ENCODE peak calls at places on chromosomes 13 and 19, in four cellular contexts. One of them, this sample, is unnamed.

GRCh38 chr13:74047925-74048324 is 86.3 kb downstream of the KLF12 start:
- DNase-seq in spleen: no peak
- DNase-seq in prostate gland: no peak
- DNase-seq in K562: no peak
- DNase-seq in this sample: no peak

GRCh38 chr13:110916671-110917142 is 1.8 kb upstream of the ANKRD10 start:
- DNase-seq in prostate gland: no peak
- DNase-seq in K562: no peak
- DNase-seq in spleen: no peak
- DNase-seq in this sample: no peak

GRCh38 chr13:51223284-51224270 is 1.4 kb downstream of the FAM124A start:
- DNase-seq in prostate gland: no peak
- DNase-seq in K562: no peak
- DNase-seq in spleen: no peak
- DNase-seq in this sample: no peak

GRCh38 chr13:32731576-32731975 is 145.3 kb downstream of the PDS5B start:
- DNase-seq in K562: no peak
- DNase-seq in spleen: no peak
- DNase-seq in prostate gland: peak
- DNase-seq in this sample: no peak

GRCh38 chr13:94617389-94618000 is 15.8 kb downstream of the GPR180 start:
- DNase-seq in spleen: no peak
- DNase-seq in K562: peak
- DNase-seq in prostate gland: no peak
- DNase-seq in this sample: no peak

GRCh38 chr19:42284641-42285341 is 15.7 kb downstream of the CIC start:
- DNase-seq in K562: peak
- DNase-seq in prostate gland: no peak
- DNase-seq in spleen: peak
- DNase-seq in this sample: no peak

GRCh38 chr13:60402022-60402421 is 5.0 kb downstream of the TDRD3 start:
- DNase-seq in K562: no peak
- DNase-seq in prostate gland: no peak
- DNase-seq in spleen: no peak
- DNase-seq in this sample: no peak

GRCh38 chr13:51997641-51998330 is 13.5 kb downstream of the ATP7B start:
- DNase-seq in prostate gland: no peak
- DNase-seq in K562: peak
- DNase-seq in spleen: no peak
- DNase-seq in this sample: no peak

GRCh38 chr19:8695911-8696310 is 2.7 kb downstream of the ACTL9 start:
- DNase-seq in prostate gland: no peak
- DNase-seq in spleen: no peak
- DNase-seq in K562: no peak
- DNase-seq in this sample: no peak

GRCh38 chr13:46648166-46648607 is 95.2 kb downstream of the LRCH1 start:
- DNase-seq in prostate gland: no peak
- DNase-seq in spleen: peak
- DNase-seq in K562: peak
- DNase-seq in this sample: peak

GRCh38 chr13:112625698-112626097 is 37.7 kb upstream of the TUBGCP3 start:
- DNase-seq in prostate gland: no peak
- DNase-seq in spleen: peak
- DNase-seq in K562: no peak
- DNase-seq in this sample: no peak

GRCh38 chr19:5719274-5719960 is 529 bp downstream of the LONP1 start:
- DNase-seq in spleen: no peak
- DNase-seq in K562: peak
- DNase-seq in prostate gland: no peak
- DNase-seq in this sample: no peak

GRCh38 chr13:99545979-99546378 is 44.7 kb downstream of the TM9SF2 start:
- DNase-seq in K562: no peak
- DNase-seq in prostate gland: no peak
- DNase-seq in spleen: no peak
- DNase-seq in this sample: no peak

GRCh38 chr19:7850975-7851622 is 21.1 kb downstream of the EVI5L start:
- DNase-seq in spleen: no peak
- DNase-seq in prostate gland: no peak
- DNase-seq in K562: no peak
- DNase-seq in this sample: no peak

GRCh38 chr13:79486433-79487188 is 5.7 kb downstream of the NDFIP2 start:
- DNase-seq in spleen: no peak
- DNase-seq in K562: no peak
- DNase-seq in prostate gland: no peak
- DNase-seq in this sample: no peak

GRCh38 chr13:111080642-111081041 is 34.5 kb upstream of the ARHGEF7 start:
- DNase-seq in prostate gland: no peak
- DNase-seq in K562: no peak
- DNase-seq in spleen: no peak
- DNase-seq in this sample: no peak

GRCh38 chr19:13404236-13404635 is 102.0 kb downstream of the CACNA1A start:
- DNase-seq in K562: no peak
- DNase-seq in spleen: no peak
- DNase-seq in prostate gland: no peak
- DNase-seq in this sample: no peak

GRCh38 chr13:24150613-24151012 is 9.9 kb upstream of the SPATA13 start:
- DNase-seq in spleen: no peak
- DNase-seq in K562: no peak
- DNase-seq in prostate gland: no peak
- DNase-seq in this sample: no peak

GRCh38 chr19:3249408-3249807 is 24.9 kb downstream of the CELF5 start:
- DNase-seq in prostate gland: no peak
- DNase-seq in spleen: no peak
- DNase-seq in K562: peak
- DNase-seq in this sample: no peak

GRCh38 chr19:58548859-58549663 is 5.2 kb downstream of the TRIM28 start:
- DNase-seq in prostate gland: no peak
- DNase-seq in spleen: no peak
- DNase-seq in K562: no peak
- DNase-seq in this sample: peak

GRCh38 chr13:19864339-19865309 is 1.2 kb upstream of the ZMYM5 start:
- DNase-seq in prostate gland: peak
- DNase-seq in K562: peak
- DNase-seq in spleen: peak
- DNase-seq in this sample: peak

GRCh38 chr13:19861762-19862161 is 1.7 kb downstream of the ZMYM5 start:
- DNase-seq in prostate gland: no peak
- DNase-seq in spleen: no peak
- DNase-seq in K562: no peak
- DNase-seq in this sample: no peak

GRCh38 chr13:19863323-19864017 is at the start of gene ZMYM5:
- DNase-seq in K562: peak
- DNase-seq in prostate gland: peak
- DNase-seq in spleen: peak
- DNase-seq in this sample: peak

GRCh38 chr13:19862511-19863313 is 737 bp downstream of the ZMYM5 start:
- DNase-seq in prostate gland: peak
- DNase-seq in spleen: peak
- DNase-seq in K562: peak
- DNase-seq in this sample: no peak

DNA sequence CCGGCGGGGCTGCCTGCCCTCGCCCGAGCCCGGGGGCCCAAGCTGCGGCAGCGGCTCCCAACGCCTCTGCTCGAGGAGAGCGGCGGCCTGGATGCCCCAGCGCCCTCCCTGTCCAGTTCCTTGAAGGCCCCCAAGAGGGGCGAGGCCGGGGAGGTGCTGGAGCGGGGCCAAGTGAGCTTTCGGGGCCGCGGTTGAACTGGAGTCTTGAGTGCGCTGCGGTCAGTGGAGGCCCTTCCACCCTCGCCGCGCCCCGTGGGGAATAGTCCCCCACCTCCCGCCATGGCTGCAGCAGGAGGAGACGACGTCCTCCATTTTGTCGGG is 529 bp upstream of the ZMYM5 start:
- DNase-seq in prostate gland: peak
- DNase-seq in spleen: no peak
- DNase-seq in K562: peak
- DNase-seq in this sample: peak
- TF ChIP-seq POLR2AphosphoS5 in prostate gland: no peak
- TF ChIP-seq POLR2AphosphoS5 in spleen: no peak
- TF ChIP-seq POLR2AphosphoS5 in K562: no peak
- TF ChIP-seq POLR2AphosphoS5 in this sample: no peak

GRCh38 chr19:4399871-4400768 is at the start of gene SH3GL1:
- DNase-seq in K562: peak
- DNase-seq in prostate gland: peak
- DNase-seq in spleen: peak
- DNase-seq in this sample: peak
- TF ChIP-seq POLR2A in K562: no peak
- TF ChIP-seq POLR2A in prostate gland: peak
- TF ChIP-seq POLR2A in spleen: peak
- TF ChIP-seq POLR2A in this sample: no peak

GRCh38 chr19:49663224-49663623 is 2.4 kb downstream of the IRF3 start:
- DNase-seq in K562: no peak
- DNase-seq in prostate gland: no peak
- DNase-seq in spleen: no peak
- DNase-seq in this sample: peak

GRCh38 chr19:49658566-49659442 is 6.9 kb downstream of the IRF3 start:
- DNase-seq in prostate gland: no peak
- DNase-seq in K562: no peak
- DNase-seq in spleen: no peak
- DNase-seq in this sample: no peak

GRCh38 chr19:49662011-49662410 is 3.6 kb downstream of the IRF3 start:
- DNase-seq in prostate gland: no peak
- DNase-seq in K562: no peak
- DNase-seq in spleen: no peak
- DNase-seq in this sample: no peak

GRCh38 chr19:49658139-49658517 is 7.5 kb downstream of the IRF3 start:
- DNase-seq in prostate gland: no peak
- DNase-seq in K562: no peak
- DNase-seq in spleen: no peak
- DNase-seq in this sample: peak

DNA sequence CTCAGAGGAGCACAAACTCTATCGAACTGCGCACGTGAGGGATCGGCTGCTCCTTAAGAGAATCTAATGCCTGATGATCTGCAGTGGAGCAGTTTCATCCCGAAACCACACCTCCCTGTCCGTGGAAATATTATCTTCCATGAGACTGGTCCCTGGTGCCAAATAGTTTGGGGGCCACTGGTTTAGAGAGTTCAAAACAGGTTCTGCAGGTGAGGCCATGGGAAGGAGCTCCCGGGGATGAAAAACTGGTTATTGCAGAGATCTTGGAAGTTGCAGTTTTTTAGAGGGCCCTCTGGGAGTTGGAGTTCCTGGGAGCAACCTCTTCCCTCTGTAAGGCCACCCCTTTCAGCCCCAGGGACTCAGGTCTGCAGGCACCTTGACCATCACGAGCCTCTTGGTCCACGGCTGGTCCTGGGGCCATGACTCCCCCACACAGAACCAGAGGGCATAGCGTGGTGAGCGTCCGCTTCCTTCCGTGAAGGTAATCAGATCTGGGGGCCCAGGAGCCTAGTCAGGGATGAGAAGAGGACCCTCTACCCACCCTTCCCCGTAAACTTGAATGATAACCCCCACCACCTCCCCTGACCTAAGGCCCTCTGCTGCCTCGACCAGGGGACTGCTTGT is 5.2 kb downstream of the IRF3 start:
- DNase-seq in spleen: no peak
- DNase-seq in K562: no peak
- DNase-seq in prostate gland: no peak
- DNase-seq in this sample: no peak
- TF ChIP-seq POLR2AphosphoS5 in spleen: no peak
- TF ChIP-seq POLR2AphosphoS5 in K562: no peak
- TF ChIP-seq POLR2AphosphoS5 in prostate gland: no peak
- TF ChIP-seq POLR2AphosphoS5 in this sample: no peak

GRCh38 chr19:16382775-16383543 is 58.3 kb downstream of the KLF2 start:
- DNase-seq in K562: peak
- DNase-seq in spleen: peak
- DNase-seq in prostate gland: peak
- DNase-seq in this sample: peak
- TF ChIP-seq POLR2A in K562: no peak
- TF ChIP-seq POLR2A in spleen: no peak
- TF ChIP-seq POLR2A in prostate gland: no peak
- TF ChIP-seq POLR2A in this sample: no peak

DNA sequence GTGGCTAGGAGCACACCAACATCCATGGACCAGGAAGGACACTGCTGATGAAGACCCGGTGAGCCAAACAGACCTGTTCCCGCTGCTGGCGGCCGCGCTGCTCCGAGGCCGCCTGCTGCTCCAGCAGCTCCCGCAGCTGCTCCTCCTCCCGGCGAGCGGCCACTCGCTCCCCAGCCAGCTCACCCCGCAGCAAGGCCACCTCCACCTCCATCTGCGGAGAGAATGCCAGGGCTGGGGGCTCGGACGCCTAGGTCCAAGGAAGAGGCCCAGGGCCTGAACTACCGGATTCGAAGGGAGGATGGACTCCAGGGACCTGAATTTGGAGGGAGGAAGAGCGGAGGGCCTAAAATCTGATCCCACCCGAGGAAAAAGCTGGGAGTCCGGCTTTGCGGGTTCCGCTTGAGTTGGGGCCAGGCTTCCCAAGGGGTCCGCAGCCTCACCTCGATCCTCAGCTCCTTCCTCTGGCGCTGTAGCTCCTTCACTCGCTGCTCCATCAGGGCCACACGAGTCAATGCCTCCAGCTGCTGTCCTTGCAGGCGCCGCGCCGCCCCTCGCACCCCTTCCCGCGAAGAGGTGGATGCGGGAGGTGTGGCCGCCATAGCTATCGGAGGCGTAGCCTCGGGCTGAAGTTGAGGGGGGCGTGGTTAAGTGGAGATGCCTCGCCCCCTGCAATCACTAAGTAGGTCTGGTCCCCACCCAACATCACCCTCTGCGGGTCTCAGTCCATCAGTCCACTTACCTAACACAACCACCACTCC is 2.7 kb downstream of the PHLDB3 start:
- DNase-seq in spleen: no peak
- DNase-seq in K562: no peak
- DNase-seq in prostate gland: no peak
- DNase-seq in this sample: peak
- TF ChIP-seq POLR2AphosphoS5 in spleen: no peak
- TF ChIP-seq POLR2AphosphoS5 in K562: no peak
- TF ChIP-seq POLR2AphosphoS5 in prostate gland: no peak
- TF ChIP-seq POLR2AphosphoS5 in this sample: no peak